ENCODE peak calls at places on chromosomes 13 and 19, in six cellular contexts. N, Q, W, I, V and R are unnamed samples. For H3K27me3, the result is how much of the 10 kb centered on the place peaks cover.

GRCh38 chr19:6100284-6100915 is 9.9 kb downstream of the RFX2 start:
- DNase-seq in W (peak), N (peak), I (no peak), Q (no peak), V (no peak), R (no peak)

GRCh38 chr19:31118292-31118925 is 230.8 kb downstream of the TSHZ3 start:
- DNase-seq in V (no peak), W (no peak), I (no peak), Q (no peak), N (peak), R (no peak)

GRCh38 chr13:75902166-75903104 is 266.3 kb downstream of the LMO7 start:
- DNase-seq in W (no peak), I (no peak), V (no peak), Q (no peak), N (no peak), R (no peak)

GRCh38 chr13:110106726-110107125 is 200.2 kb downstream of the COL4A1 start:
- DNase-seq in N (no peak), Q (peak), I (no peak), V (no peak), W (no peak), R (peak)

GRCh38 chr19:40341601-40342482 is 6.4 kb downstream of the C19orf47 start:
- DNase-seq in I (peak), N (peak), Q (peak), W (no peak), V (no peak), R (no peak)

GRCh38 chr13:97445504-97446187 is 11.7 kb downstream of the RAP2A start:
- DNase-seq in N (no peak), W (no peak), Q (no peak), I (no peak), V (no peak), R (no peak)

GRCh38 chr19:9913237-9914000 is 22.9 kb downstream of the OLFM2 start:
- DNase-seq in N (peak), W (no peak), I (no peak), Q (no peak), V (peak), R (peak)

GRCh38 chr13:40152145-40152544 is 496.7 kb downstream of the COG6 start:
- DNase-seq in V (no peak), N (no peak), W (no peak), I (no peak), Q (peak), R (no peak)

GRCh38 chr19:16801599-16801998 is 27.6 kb upstream of the SIN3B start:
- DNase-seq in N (no peak), Q (peak), I (no peak), W (no peak), V (no peak), R (no peak)

GRCh38 chr13:98228661-98229349 is 51.7 kb upstream of the RNF113B start:
- DNase-seq in W (no peak), V (no peak), Q (no peak), I (no peak), N (no peak), R (no peak)

GRCh38 chr13:71979616-71980015 is 112.6 kb upstream of the DACH1 start:
- DNase-seq in N (no peak), V (no peak), Q (no peak), I (no peak), W (no peak), R (no peak)

GRCh38 chr13:95641291-95641811 is 3.2 kb downstream of the DZIP1 start:
- DNase-seq in I (no peak), V (no peak), Q (no peak), N (no peak), W (no peak), R (peak)

GRCh38 chr13:92573467-92574057 is 653.0 kb upstream of the GPC6 start:
- DNase-seq in W (no peak), N (no peak), I (no peak), Q (no peak), V (no peak), R (no peak)

GRCh38 chr13:73336789-73337188 is 278.0 kb downstream of the KLF5 start:
- DNase-seq in Q (no peak), N (no peak), V (peak), W (no peak), I (no peak), R (no peak)

GRCh38 chr19:33468361-33469170 is 53.0 kb downstream of the PEPD start:
- DNase-seq in V (no peak), I (no peak), Q (no peak), N (peak), W (no peak), R (no peak)

GRCh38 chr13:44726777-44727176 is 150.6 kb upstream of the TSC22D1 start:
- DNase-seq in N (no peak), W (no peak), Q (no peak), I (no peak), V (no peak), R (no peak)

GRCh38 chr13:46492946-46493345 is 60.0 kb upstream of the LRCH1 start:
- DNase-seq in I (no peak), V (no peak), N (no peak), Q (no peak), W (no peak), R (no peak)

GRCh38 chr19:18470153-18470552 is 32.2 kb upstream of the ISYNA1 start:
- DNase-seq in Q (no peak), I (no peak), W (no peak), N (no peak), V (no peak), R (no peak)

GRCh38 chr13:41148421-41149283 is 16.1 kb upstream of the KBTBD6 start:
- DNase-seq in V (no peak), I (no peak), W (no peak), Q (no peak), N (no peak), R (no peak)

GRCh38 chr19:18450934-18451836 is 13.3 kb upstream of the ISYNA1 start:
- DNase-seq in N (peak), Q (peak), I (peak), W (peak), V (peak), R (peak)

GRCh38 chr19:31354919-31355318 is 5.7 kb upstream of the TSHZ3 start:
- DNase-seq in V (no peak), I (no peak), W (no peak), Q (no peak), N (no peak), R (no peak)

DNA sequence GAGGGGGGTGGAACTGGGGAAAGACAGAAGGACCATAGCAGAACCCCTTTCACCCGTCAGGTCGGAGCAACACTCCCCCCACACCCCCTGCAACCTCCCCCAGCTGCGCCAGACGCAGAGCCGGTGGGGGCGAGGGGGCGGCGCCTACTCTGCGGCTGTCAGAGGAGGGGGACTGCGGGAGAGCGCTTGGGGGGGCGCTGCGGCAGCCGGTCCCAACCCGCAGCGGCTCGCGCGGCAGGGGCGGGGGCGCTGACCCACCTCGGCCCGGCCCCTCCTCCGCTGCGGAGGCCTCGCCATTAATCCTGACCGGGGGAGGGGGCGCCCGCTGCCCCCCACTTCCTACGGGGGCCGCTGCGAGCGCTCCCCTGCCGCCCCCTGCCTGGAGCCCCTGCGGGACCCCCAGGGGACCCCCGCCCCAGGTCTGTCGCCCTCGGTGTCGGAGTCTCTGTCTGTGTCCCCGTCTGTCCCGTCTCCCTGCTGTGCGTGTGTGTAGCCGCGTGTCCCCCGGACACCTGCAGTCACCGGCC is 7.9 kb upstream of the NFIC start:
- DNase-seq in W (no peak), V (no peak), Q (no peak), I (no peak), N (no peak), R (no peak)
- H3K27me3 ChIP-seq in W (under half), V (under half), Q (under half), I (under half), N (under half), R (under half)

GRCh38 chr19:1592755-1593628 is at the start of gene MBD3:
- DNase-seq in W (peak), I (peak), V (peak), Q (peak), N (peak), R (peak)
- TF ChIP-seq CTCF in W (no peak), I (no peak), V (peak), Q (peak), N (peak), R (no peak)

GRCh38 chr19:49758292-49758691 is 4.8 kb downstream of the TSKS start:
- DNase-seq in I (no peak), V (no peak), W (no peak), N (no peak), Q (peak), R (no peak)
- TF ChIP-seq POLR2A in I (no peak), V (no peak), W (no peak), N (no peak), Q (no peak), R (no peak)

GRCh38 chr19:55082023-55082851 is 6.6 kb downstream of the EPS8L1 start:
- DNase-seq in I (peak), N (no peak), W (no peak), Q (peak), V (no peak), R (no peak)
- H3K27me3 ChIP-seq in I (under half), N (half or more), W (under half), Q (under half), V (half or more), R (half or more)

GRCh38 chr13:85864963-85865530 is 65.8 kb upstream of the SLITRK6 start:
- DNase-seq in Q (no peak), W (no peak), N (no peak), I (no peak), V (no peak), R (no peak)
- TF ChIP-seq CTCF in Q (no peak), W (no peak), N (no peak), I (no peak), V (no peak), R (no peak)

GRCh38 chr19:11887618-11888531 is at the start of gene ZNF69:
- DNase-seq in Q (peak), N (peak), V (peak), W (peak), I (peak), R (peak)
- TF ChIP-seq POLR2A in Q (peak), N (peak), V (no peak), W (peak), I (peak), R (peak)

GRCh38 chr13:93805736-93806135 is 579.1 kb downstream of the GPC6 start:
- DNase-seq in W (no peak), N (no peak), I (no peak), Q (no peak), V (no peak), R (no peak)
- H3K27me3 ChIP-seq in W (under half), N (under half), I (under half), Q (under half), V (under half), R (under half)

GRCh38 chr13:65293530-65294198 is 1936.5 kb downstream of the PCDH9 start:
- DNase-seq in V (no peak), Q (no peak), I (no peak), W (no peak), N (no peak), R (no peak)
- TF ChIP-seq CTCF in V (no peak), Q (no peak), I (no peak), W (no peak), N (no peak), R (no peak)

GRCh38 chr19:45994989-45995714 is at the start of gene CCDC61:
- DNase-seq in I (peak), V (peak), W (peak), Q (peak), N (peak), R (peak)
- TF ChIP-seq POLR2A in I (peak), V (no peak), W (peak), Q (peak), N (no peak), R (peak)

DNA sequence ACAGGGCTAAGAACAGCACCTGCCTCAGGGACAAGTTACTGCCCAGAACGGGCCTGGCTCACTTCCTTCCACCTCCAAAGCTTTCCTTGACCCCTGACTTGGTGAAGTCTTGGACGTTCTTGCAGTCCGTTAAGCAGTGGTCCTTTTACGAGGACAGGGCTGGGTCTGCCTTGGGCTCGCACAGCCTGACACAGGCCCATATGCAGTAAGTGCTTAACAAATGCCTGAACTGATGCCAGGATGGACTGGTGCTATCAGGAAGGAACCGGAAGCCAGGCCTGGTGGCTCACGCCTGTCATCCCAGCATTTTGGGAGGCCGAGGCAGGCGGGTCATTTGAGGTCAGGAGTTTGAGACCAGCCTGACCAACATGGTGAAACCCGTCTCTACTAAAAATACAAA is 1.8 kb upstream of the PLK5 start:
- DNase-seq in I (no peak), W (no peak), Q (no peak), N (no peak), V (no peak), R (no peak)
- H3K27me3 ChIP-seq in I (under half), W (under half), Q (under half), N (under half), V (under half), R (half or more)